ENCODE peak calls at places on chromosome 11, in nine cellular contexts. I is cardiac fibroblast, U is transverse colon, L is heart left ventricle, N is fibroblast of mammary gland, T is fibroblast of the aortic adventitia, G is tibial artery, Y is fibroblast of pulmonary artery, R is PC-9. Z is an unnamed sample.

GRCh38 chr11:92489831-92490399 is 265.3 kb downstream of the FAT3 start:
- DNase-seq in I (no peak), Y (no peak), G (no peak), R (no peak), L (no peak), N (no peak), T (no peak), U (no peak), Z (no peak)

GRCh38 chr11:19895776-19896175 is 183.1 kb downstream of the NAV2 start:
- DNase-seq in N (no peak), L (no peak), R (peak), I (no peak), T (no peak), G (no peak), Y (no peak), U (no peak), Z (no peak)

GRCh38 chr11:28834877-28835276 is 726.7 kb downstream of the METTL15 start:
- DNase-seq in I (peak), G (no peak), L (no peak), U (no peak), Y (peak), R (no peak), N (peak), T (peak), Z (peak)

GRCh38 chr11:32830413-32830738 is 649 bp downstream of the PRRG4 start:
- DNase-seq in I (peak), U (peak), T (no peak), G (no peak), Y (peak), L (no peak), N (peak), R (peak), Z (peak)

GRCh38 chr11:94400075-94400838 is 962 bp downstream of the GPR83 start:
- DNase-seq in R (no peak), Y (no peak), U (no peak), G (no peak), T (no peak), I (no peak), N (no peak), L (no peak), Z (no peak)

GRCh38 chr11:7436657-7437056 is 48.6 kb upstream of the OLFML1 start:
- DNase-seq in N (no peak), Y (no peak), U (no peak), T (no peak), G (peak), I (no peak), L (no peak), R (no peak), Z (no peak)

GRCh38 chr11:22656128-22656527 is 10.3 kb upstream of the GAS2 start:
- DNase-seq in L (no peak), I (peak), T (peak), G (no peak), R (no peak), Y (peak), N (peak), U (no peak), Z (no peak)

GRCh38 chr11:10805741-10806140 is 3.0 kb downstream of the EIF4G2 start:
- DNase-seq in R (no peak), I (no peak), G (no peak), N (no peak), U (no peak), Y (no peak), T (no peak), L (no peak), Z (no peak)

GRCh38 chr11:35122308-35122707 is 16.7 kb upstream of the CD44 start:
- DNase-seq in Y (no peak), R (no peak), U (no peak), T (no peak), G (no peak), L (no peak), I (no peak), N (no peak), Z (no peak)

GRCh38 chr11:7522106-7522505 is 8.3 kb downstream of the PPFIBP2 start:
- DNase-seq in Y (no peak), G (no peak), L (no peak), N (no peak), R (no peak), U (no peak), I (no peak), T (no peak), Z (no peak)

GRCh38 chr11:70399681-70400112 is 1.4 kb downstream of the CTTN start:
- DNase-seq in Y (peak), R (peak), U (peak), L (peak), T (peak), G (peak), I (peak), N (peak), Z (peak)

GRCh38 chr11:57276169-57276854 is 39.3 kb upstream of the APLNR start:
- DNase-seq in N (no peak), G (no peak), U (no peak), I (no peak), R (peak), L (no peak), Y (no peak), T (no peak), Z (no peak)

GRCh38 chr11:35031869-35032268 is 107.1 kb upstream of the CD44 start:
- DNase-seq in G (no peak), Y (no peak), T (no peak), L (no peak), N (peak), U (no peak), I (no peak), R (peak), Z (peak)

GRCh38 chr11:46900091-46900746 is 18.1 kb downstream of the LRP4 start:
- DNase-seq in Y (no peak), N (no peak), G (no peak), R (peak), I (no peak), T (no peak), U (no peak), L (no peak), Z (no peak)

GRCh38 chr11:59857444-59858434 is 8.5 kb downstream of the TCN1 start:
- DNase-seq in R (peak), G (no peak), N (no peak), L (no peak), U (no peak), I (no peak), Y (peak), T (no peak), Z (peak)

GRCh38 chr11:118343981-118344521 is at the start of gene CD3G:
- DNase-seq in T (no peak), N (no peak), I (no peak), R (no peak), G (no peak), U (peak), Y (no peak), L (no peak), Z (no peak)

GRCh38 chr11:126355926-126356897 is 726 bp downstream of the ST3GAL4 start:
- DNase-seq in T (peak), U (no peak), Y (no peak), N (peak), I (no peak), L (peak), G (no peak), R (peak), Z (no peak)

GRCh38 chr11:74084796-74085541 is 76.1 kb upstream of the UCP3 start:
- DNase-seq in T (peak), Y (peak), R (peak), I (peak), L (no peak), G (no peak), U (no peak), N (peak), Z (peak)

GRCh38 chr11:6606471-6607189 is 3.1 kb downstream of the ILK start:
- DNase-seq in I (peak), R (peak), Y (peak), N (peak), U (peak), T (peak), G (peak), L (peak), Z (peak)

GRCh38 chr11:47881145-47881544 is 33.0 kb upstream of the NUP160 start:
- DNase-seq in I (peak), Y (peak), U (no peak), T (no peak), N (no peak), R (no peak), G (peak), L (peak), Z (no peak)

GRCh38 chr11:85951428-85952107 is 96.4 kb downstream of the CCDC83 start:
- DNase-seq in N (no peak), R (no peak), T (no peak), U (no peak), G (no peak), I (no peak), L (no peak), Y (no peak), Z (no peak)

GRCh38 chr11:75946531-75947530 is 131.8 kb downstream of the UVRAG start:
- DNase-seq in U (no peak), T (peak), L (peak), I (peak), Y (peak), G (peak), R (peak), N (peak), Z (peak)

GRCh38 chr11:1377231-1377780 is 12.4 kb upstream of the BRSK2 start:
- DNase-seq in R (no peak), U (no peak), I (no peak), G (no peak), Y (no peak), L (no peak), N (no peak), T (no peak), Z (no peak)

GRCh38 chr11:120835601-120836228 is 188.2 kb upstream of the TBCEL start:
- DNase-seq in N (peak), U (no peak), Y (no peak), R (no peak), I (no peak), L (no peak), G (no peak), T (no peak), Z (no peak)

GRCh38 chr11:94217705-94218104 is 86.7 kb upstream of the IZUMO1R start:
- DNase-seq in Y (no peak), U (no peak), G (no peak), N (no peak), I (no peak), R (no peak), L (no peak), T (no peak), Z (no peak)

GRCh38 chr11:48080301-48080861 is 100.0 kb downstream of the PTPRJ start:
- DNase-seq in I (no peak), N (no peak), R (no peak), U (no peak), Y (no peak), L (no peak), G (no peak), T (no peak), Z (no peak)

GRCh38 chr11:131612576-131612975 is 242.2 kb downstream of the NTM start:
- DNase-seq in N (no peak), L (peak), U (no peak), G (no peak), Y (no peak), R (peak), I (no peak), T (no peak), Z (no peak)

GRCh38 chr11:69086152-69086551 is 37.4 kb downstream of the TPCN2 start:
- DNase-seq in T (peak), I (no peak), G (no peak), L (no peak), N (peak), R (no peak), Y (no peak), U (peak), Z (peak)

GRCh38 chr11:18384157-18384641 is 10.2 kb upstream of the LDHA start:
- DNase-seq in N (peak), Y (peak), G (peak), R (peak), T (peak), I (peak), U (peak), L (peak), Z (peak)

GRCh38 chr11:82996966-82997606 is 74.6 kb downstream of the RAB30 start:
- DNase-seq in L (no peak), N (no peak), G (no peak), T (no peak), Y (no peak), R (no peak), U (peak), I (no peak), Z (no peak)

GRCh38 chr11:119791701-119792151 is 62.7 kb upstream of the NECTIN1 start:
- DNase-seq in R (no peak), G (no peak), N (peak), Y (peak), T (peak), I (peak), L (no peak), U (no peak), Z (peak)

DNA sequence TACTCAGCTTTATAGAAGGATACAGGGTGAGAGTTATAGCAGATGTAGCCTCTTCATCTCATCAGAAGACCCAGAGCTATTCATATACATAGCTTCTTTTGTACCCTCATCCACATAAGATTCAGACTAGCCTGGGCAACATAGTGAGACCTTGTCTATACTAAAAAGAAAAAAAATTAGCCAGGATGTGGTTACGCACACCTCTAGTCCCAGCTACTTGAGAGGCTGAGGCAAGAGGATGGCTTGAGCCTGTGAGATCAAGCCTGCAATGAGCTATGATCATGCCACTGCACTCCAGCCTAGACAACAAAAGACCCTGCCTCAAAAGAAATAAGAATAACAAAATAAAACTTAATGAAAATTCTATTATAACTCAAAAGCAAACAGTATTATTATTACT is 36.7 kb upstream of the B3GNT6 start:
- DNase-seq in R (no peak), G (no peak), T (no peak), U (no peak), L (no peak), N (no peak), Y (no peak), I (no peak), Z (no peak)
- H3K4me3 ChIP-seq in R (no peak), G (no peak), T (no peak), U (no peak), L (no peak), N (no peak), Y (no peak), I (no peak), Z (no peak)

GRCh38 chr11:61701298-61701993 is 21.3 kb downstream of the DAGLA start:
- DNase-seq in T (no peak), N (no peak), R (no peak), G (no peak), I (no peak), Y (no peak), L (no peak), U (peak), Z (peak)
- TF ChIP-seq CTCF in T (peak), N (peak), R (peak), G (no peak), I (peak), Y (peak), L (no peak), U (peak), Z (peak)

GRCh38 chr11:111923951-111924350 is 5.2 kb downstream of the C11orf52 start:
- DNase-seq in U (no peak), R (no peak), T (no peak), Y (no peak), I (no peak), N (no peak), L (no peak), G (no peak), Z (no peak)
- H3K4me3 ChIP-seq in U (no peak), R (no peak), T (no peak), Y (no peak), I (no peak), N (no peak), L (no peak), G (no peak), Z (no peak)

GRCh38 chr11:67697846-67698245 is 23.4 kb upstream of the ALDH3B2 start:
- DNase-seq in G (no peak), N (no peak), I (no peak), R (no peak), U (no peak), Y (no peak), L (no peak), T (no peak), Z (no peak)

GRCh38 chr11:67700141-67700540 is 25.7 kb upstream of the ALDH3B2 start:
- DNase-seq in G (no peak), N (no peak), Y (no peak), I (no peak), U (no peak), R (no peak), T (no peak), L (no peak), Z (no peak)

GRCh38 chr11:67699521-67699920 is 25.1 kb upstream of the ALDH3B2 start:
- DNase-seq in T (no peak), R (no peak), I (peak), N (peak), L (no peak), U (no peak), G (no peak), Y (peak), Z (peak)

GRCh38 chr11:67696998-67697397 is 22.6 kb upstream of the ALDH3B2 start:
- DNase-seq in G (no peak), R (no peak), Y (no peak), I (no peak), L (no peak), N (no peak), U (no peak), T (no peak), Z (no peak)

GRCh38 chr11:67698247-67698646 is 23.8 kb upstream of the ALDH3B2 start:
- DNase-seq in I (no peak), N (peak), G (no peak), U (no peak), R (no peak), Y (no peak), T (no peak), L (no peak), Z (no peak)
- TF ChIP-seq CTCF in I (peak), N (peak), G (no peak), U (no peak), R (no peak), Y (peak), T (no peak), L (no peak), Z (peak)

GRCh38 chr11:135015966-135016365 is 603.9 kb upstream of the B3GAT1 start:
- DNase-seq in R (no peak), L (no peak), Y (no peak), T (no peak), N (no peak), I (no peak), U (no peak), G (no peak), Z (no peak)

GRCh38 chr11:135022430-135022829 is 610.4 kb upstream of the B3GAT1 start:
- DNase-seq in G (no peak), R (no peak), L (no peak), T (no peak), U (no peak), I (no peak), N (no peak), Y (no peak), Z (no peak)

GRCh38 chr11:135019343-135019742 is 607.3 kb upstream of the B3GAT1 start:
- DNase-seq in Y (no peak), G (no peak), U (no peak), I (no peak), N (no peak), T (no peak), L (no peak), R (no peak), Z (no peak)

GRCh38 chr11:135017296-135017695 is 605.3 kb upstream of the B3GAT1 start:
- DNase-seq in U (no peak), Y (no peak), I (no peak), G (no peak), N (no peak), R (no peak), T (no peak), L (no peak), Z (no peak)
- H3K4me3 ChIP-seq in U (no peak), Y (no peak), I (no peak), G (no peak), N (no peak), R (no peak), T (no peak), L (no peak), Z (no peak)

DNA sequence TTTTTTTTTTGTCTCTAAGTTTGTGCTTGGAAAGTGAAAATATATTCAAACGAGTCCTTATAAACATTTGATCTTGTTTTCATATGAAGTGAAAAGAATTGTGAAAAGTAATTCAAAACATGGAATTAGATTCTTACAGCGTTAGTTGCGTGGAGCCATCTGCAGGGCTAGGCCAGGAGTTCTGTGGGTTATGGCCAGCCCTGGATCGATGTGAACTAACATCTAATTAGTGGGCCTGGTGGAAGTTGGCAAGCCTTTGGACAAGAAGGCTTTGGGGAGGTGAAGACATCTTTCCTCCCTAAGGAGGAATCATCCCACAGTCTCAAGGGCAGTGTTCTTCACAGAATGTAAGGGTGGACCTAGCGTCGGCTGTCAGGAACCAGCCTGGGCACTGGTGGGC is 37.3 kb downstream of the PARVA start:
- DNase-seq in T (no peak), Y (no peak), G (no peak), R (no peak), I (no peak), L (no peak), U (no peak), N (no peak), Z (no peak)
- TF ChIP-seq CTCF in T (no peak), Y (no peak), G (no peak), R (no peak), I (no peak), L (no peak), U (no peak), N (no peak), Z (peak)

DNA sequence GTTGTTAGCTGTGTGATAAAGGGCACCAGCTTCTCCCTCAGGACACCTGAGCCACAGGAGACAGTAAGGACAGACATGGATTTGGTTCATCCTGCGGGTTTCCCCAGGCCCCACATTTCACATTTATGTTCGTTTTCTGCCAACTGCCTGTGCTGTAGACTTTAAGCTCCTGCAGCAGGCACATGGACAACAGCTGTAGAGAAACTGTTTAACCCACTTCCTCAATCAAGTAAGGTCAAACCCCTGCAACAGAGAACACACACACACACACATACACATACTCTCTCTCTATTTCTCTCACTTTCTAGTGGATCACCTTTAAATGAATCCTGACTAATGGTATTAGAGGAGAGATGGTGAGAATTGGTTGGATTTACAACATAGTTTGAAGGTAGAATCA is 90.7 kb downstream of the C11orf87 start:
- DNase-seq in R (no peak), G (no peak), T (no peak), U (no peak), Y (no peak), L (no peak), N (peak), I (no peak), Z (no peak)
- H3K4me3 ChIP-seq in R (no peak), G (no peak), T (no peak), U (no peak), Y (no peak), L (no peak), N (no peak), I (no peak), Z (no peak)

GRCh38 chr11:3195251-3196160 is 23.1 kb downstream of the MRGPRG start:
- DNase-seq in L (peak), N (peak), T (no peak), R (no peak), I (peak), U (peak), G (no peak), Y (peak), Z (peak)
- TF ChIP-seq CTCF in L (peak), N (peak), T (peak), R (no peak), I (peak), U (peak), G (peak), Y (peak), Z (peak)